ENCODE peak calls at places on chromosomes 13 and 19, in ten cellular contexts. J is EL; G is stimulated activated CD4-positive, alpha-beta T cell treated with anti-CD3 and anti-CD28 coated beads, TNF-alpha, amount 100 ng/mL, for 48 hours; V is AG09309; C is AG09319; K is activated CD4-positive, alpha-beta T cell treated with anti-CD3 and anti-CD28 coated beads, Interleukin-2, amount 50 U/mL, for 1 hour; W is foreskin fibroblast; Z is sciatic nerve; A is activated T-cell treated with anti-CD3 and anti-CD28 coated beads, Interleukin-2, amount 50 U/mL, for 72 hours; U is activated CD8-positive, alpha-beta T cell treated with anti-CD3 and anti-CD28 coated beads for 36 hours. F is an unnamed sample.

GRCh38 chr19:344625-345319 is at the start of gene MIER2:
- DNase-seq in J (peak; percentile 78), G (peak; percentile 86), V (no peak), C (peak; percentile 34), K (peak; percentile 89), W (peak; percentile 69), Z (peak; percentile 90), A (peak; percentile 91), U (peak; percentile 87), F (peak; percentile 28)

GRCh38 chr13:102696465-102696864 is 1.6 kb upstream of the METTL21C start:
- DNase-seq in J (no peak), G (no peak), V (no peak), C (no peak), K (no peak), W (no peak), Z (no peak), A (no peak), U (no peak), F (no peak)

GRCh38 chr19:45215391-45216191 is 29.6 kb downstream of the EXOC3L2 start:
- DNase-seq in J (no peak), G (no peak), V (no peak), C (no peak), K (no peak), W (no peak), Z (no peak), A (no peak), U (no peak), F (no peak)

GRCh38 chr13:91017669-91018053 is 329.8 kb upstream of the MIR17HG start:
- DNase-seq in J (no peak), G (no peak), V (no peak), C (no peak), K (no peak), W (no peak), Z (peak; percentile 59), A (no peak), U (no peak), F (no peak)

GRCh38 chr13:43245374-43245964 is 222.1 kb downstream of the DNAJC15 start:
- DNase-seq in J (peak; percentile 94), G (no peak), V (peak; percentile 81), C (peak; percentile 38), K (no peak), W (peak; percentile 90), Z (no peak), A (no peak), U (no peak), F (peak; percentile 67)

GRCh38 chr19:39223703-39224279 is 19.7 kb upstream of the SYCN start:
- DNase-seq in J (no peak), G (no peak), V (no peak), C (no peak), K (no peak), W (peak; percentile 10), Z (no peak), A (no peak), U (peak; percentile 48), F (peak; percentile 4)

GRCh38 chr19:50516456-50516855 is 2.7 kb upstream of the ASPDH start:
- DNase-seq in J (no peak), G (no peak), V (no peak), C (no peak), K (no peak), W (no peak), Z (no peak), A (no peak), U (no peak), F (no peak)

GRCh38 chr13:44244288-44244687 is 129.3 kb upstream of the SERP2 start:
- DNase-seq in J (no peak), G (no peak), V (peak; percentile 47), C (no peak), K (no peak), W (no peak), Z (no peak), A (no peak), U (no peak), F (peak; percentile 76)

GRCh38 chr13:112995395-112996091 is 26.5 kb downstream of the MCF2L start:
- DNase-seq in J (no peak), G (no peak), V (no peak), C (no peak), K (no peak), W (no peak), Z (no peak), A (no peak), U (no peak), F (no peak)

GRCh38 chr19:30402790-30403189 is 30.6 kb downstream of the ZNF536 start:
- DNase-seq in J (no peak), G (no peak), V (no peak), C (no peak), K (no peak), W (no peak), Z (no peak), A (no peak), U (no peak), F (no peak)

GRCh38 chr13:34578917-34579316 is 363.2 kb upstream of the NBEA start:
- DNase-seq in J (no peak), G (no peak), V (no peak), C (no peak), K (no peak), W (no peak), Z (no peak), A (no peak), U (no peak), F (no peak)

GRCh38 chr19:49866933-49867782 is at the start of gene PNKP:
- DNase-seq in J (peak; percentile 95), G (peak; percentile 61), V (no peak), C (no peak), K (peak; percentile 79), W (peak; percentile 94), Z (peak; percentile 95), A (peak; percentile 93), U (peak; percentile 93), F (peak; percentile 69)

F was measured in astrocyte of the cerebellum.